ENCODE peak calls at places on chromosome 17, in five cellular contexts. H is IMR-90, T is H9, I is neuronal stem cell, S is H1. L is an unnamed sample.
A peak's percentile ranks its signal among the peaks of the same experiment; 100 is the strongest.

GRCh38 chr17:3683054-3683511 is 12.9 kb downstream of the P2RX5 start:
- DNase-seq in T (peak; percentile 84), S (peak; percentile 84), H (no peak), I (no peak), L (peak; percentile 35)

GRCh38 chr17:5500804-5501391 is 14.5 kb downstream of the MIS12 start:
- DNase-seq in H (peak; percentile 94), T (peak; percentile 100), I (peak; percentile 95), S (peak; percentile 98), L (peak; percentile 94)

GRCh38 chr17:67434061-67434525 is 57.0 kb downstream of the PITPNC1 start:
- DNase-seq in S (no peak), I (no peak), H (no peak), T (no peak), L (no peak)

GRCh38 chr17:31629696-31630470 is 229.2 kb downstream of the COPRS start:
- DNase-seq in T (no peak), H (peak; percentile 71), S (no peak), I (no peak), L (no peak)

GRCh38 chr17:50279181-50279526 is 4.9 kb downstream of the TMEM92 start:
- DNase-seq in I (no peak), H (peak; percentile 38), S (no peak), T (no peak), L (peak; percentile 42)

GRCh38 chr17:13765701-13766100 is 164.0 kb upstream of the HS3ST3A1 start:
- DNase-seq in T (no peak), S (no peak), H (peak; percentile 23), I (no peak), L (peak; percentile 23)

GRCh38 chr17:73099504-73099903 is 7.0 kb upstream of the SLC39A11 start:
- DNase-seq in S (no peak), T (no peak), H (no peak), I (no peak), L (no peak)

GRCh38 chr17:21129023-21129681 is 2.4 kb downstream of the DHRS7B start:
- DNase-seq in T (no peak), S (no peak), I (no peak), H (peak; percentile 67), L (peak; percentile 45)

GRCh38 chr17:8789743-8790142 is 9.4 kb downstream of the MFSD6L start:
- DNase-seq in I (no peak), H (no peak), S (no peak), T (peak; percentile 42), L (no peak)

GRCh38 chr17:40023590-40024292 is 8.5 kb downstream of the CSF3 start:
- DNase-seq in I (no peak), H (no peak), S (no peak), T (no peak), L (no peak)

GRCh38 chr17:42286411-42287295 is 1.6 kb upstream of the STAT5A start:
- DNase-seq in H (no peak), S (no peak), T (peak; percentile 30), I (no peak), L (no peak)

GRCh38 chr17:78844301-78845005 is 3.8 kb upstream of the USP36 start:
- DNase-seq in I (no peak), S (no peak), T (no peak), H (peak; percentile 71), L (peak; percentile 30)

GRCh38 chr17:66906321-66907278 is 57.9 kb upstream of the CACNG4 start:
- DNase-seq in I (peak; percentile 48), S (peak; percentile 85), T (peak; percentile 85), H (peak; percentile 76), L (peak; percentile 69)

GRCh38 chr17:49555495-49556018 is 20.1 kb upstream of the NXPH3 start:
- DNase-seq in H (no peak), S (no peak), T (peak; percentile 25), I (no peak), L (no peak)

GRCh38 chr17:69220098-69220497 is 8.5 kb downstream of the ABCA10 start:
- DNase-seq in H (no peak), T (no peak), S (no peak), I (no peak), L (no peak)

GRCh38 chr17:67549787-67550186 is 167.9 kb upstream of the NOL11 start:
- DNase-seq in H (no peak), S (no peak), I (no peak), T (peak; percentile 31), L (no peak)

GRCh38 chr17:78817123-78817522 is 23.5 kb downstream of the USP36 start:
- DNase-seq in H (no peak), S (no peak), I (no peak), T (no peak), L (no peak)

GRCh38 chr17:34254651-34255380 is at the start of gene CCL2:
- DNase-seq in H (peak; percentile 85), T (peak; percentile 89), S (peak; percentile 56), I (no peak), L (peak; percentile 82)

GRCh38 chr17:34251186-34251585 is 3.9 kb upstream of the CCL2 start:
- DNase-seq in H (no peak), T (no peak), I (no peak), S (no peak), L (no peak)

GRCh38 chr17:34254146-34254545 is 939 bp upstream of the CCL2 start:
- DNase-seq in H (peak; percentile 83), S (no peak), I (no peak), T (no peak), L (peak; percentile 72)

GRCh38 chr17:34252138-34252889 is 2.8 kb upstream of the CCL2 start:
- DNase-seq in S (no peak), H (peak; percentile 95), I (no peak), T (no peak), L (peak; percentile 96)

GRCh38 chr17:34252890-34253525 is 2.1 kb upstream of the CCL2 start:
- DNase-seq in S (no peak), I (no peak), T (no peak), H (no peak), L (no peak)
- H2BK15ac ChIP-seq in S (no peak overlapping the region), I (no peak overlapping the region), T (no peak overlapping the region), H (peak overlapping the region; percentile 80), L (no peak overlapping the region)

GRCh38 chr17:44543905-44544523 is 13.3 kb upstream of the FZD2 start:
- DNase-seq in I (no peak), T (no peak), H (no peak), S (no peak), L (no peak)
- H3K18ac ChIP-seq in I (peak overlapping the region; percentile 89), T (peak overlapping the region; percentile 52), H (peak overlapping the region; percentile 98), S (peak overlapping the region; percentile 71), L (peak overlapping the region; percentile 68)

DNA sequence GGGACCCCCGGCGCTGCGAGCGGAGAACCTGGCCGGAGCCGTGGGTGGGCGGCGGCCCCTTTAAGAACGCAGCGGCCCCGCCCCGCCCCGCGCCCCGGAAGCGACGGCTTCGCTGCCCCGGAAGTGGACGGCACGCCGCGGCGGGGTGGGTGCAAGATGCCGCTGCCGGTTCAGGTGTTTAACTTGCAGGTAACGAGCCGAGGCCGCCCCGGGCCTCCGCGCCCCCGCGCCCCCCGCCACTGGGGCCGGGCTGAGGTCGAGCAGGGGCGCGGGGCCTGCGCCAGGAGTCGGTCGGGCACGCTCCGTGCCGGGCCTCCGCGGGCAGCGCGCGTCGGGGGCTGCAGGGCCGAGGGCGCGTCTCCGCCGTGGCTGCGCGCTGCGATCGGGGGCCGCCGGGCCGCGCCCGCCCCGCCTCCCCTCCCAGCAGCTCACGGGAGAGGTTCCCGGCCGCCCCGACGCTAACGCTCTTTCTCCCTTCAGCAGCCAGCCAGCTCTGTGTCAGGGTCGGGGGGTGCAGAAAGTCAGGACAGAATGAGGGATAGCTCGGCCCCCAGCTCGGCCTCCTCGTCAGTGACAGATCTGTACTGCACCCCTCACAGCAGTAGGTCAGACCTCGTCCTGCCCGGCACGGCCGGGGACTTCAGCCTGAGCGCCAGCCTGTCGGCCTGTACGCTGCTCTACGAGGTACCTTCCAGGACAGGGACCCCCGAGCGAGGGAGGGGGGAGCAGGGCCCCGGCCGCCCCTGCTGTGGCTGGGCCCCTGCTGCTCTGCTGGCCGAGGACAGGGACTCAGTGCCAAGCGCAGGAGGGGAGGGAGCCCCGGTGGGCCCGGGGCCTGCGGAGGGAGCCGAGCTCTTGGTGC is at the start of the genes GPS1 and RFNG:
- DNase-seq in S (peak; percentile 86), H (peak; percentile 16), I (no peak), T (peak; percentile 75), L (peak; percentile 54)
- H3K14ac ChIP-seq in S (no peak within 1 kb of the TSS), H (peak within 1 kb of the TSS; percentile 71), I (peak within 1 kb of the TSS; percentile 89), T (no peak within 1 kb of the TSS), L (no peak within 1 kb of the TSS)

GRCh38 chr17:33435716-33436301 is 142.7 kb upstream of the ASIC2 start:
- DNase-seq in S (no peak), H (no peak), I (no peak), T (no peak), L (peak; percentile 86)

GRCh38 chr17:33438136-33438535 is 145.0 kb upstream of the ASIC2 start:
- DNase-seq in S (no peak), H (no peak), I (no peak), T (no peak), L (peak; percentile 82)

GRCh38 chr17:33434841-33435240 is 141.7 kb upstream of the ASIC2 start:
- DNase-seq in I (no peak), H (no peak), T (no peak), S (no peak), L (no peak)

GRCh38 chr17:33438578-33438977 is 145.5 kb upstream of the ASIC2 start:
- DNase-seq in T (no peak), H (no peak), S (no peak), I (no peak), L (no peak)

DNA sequence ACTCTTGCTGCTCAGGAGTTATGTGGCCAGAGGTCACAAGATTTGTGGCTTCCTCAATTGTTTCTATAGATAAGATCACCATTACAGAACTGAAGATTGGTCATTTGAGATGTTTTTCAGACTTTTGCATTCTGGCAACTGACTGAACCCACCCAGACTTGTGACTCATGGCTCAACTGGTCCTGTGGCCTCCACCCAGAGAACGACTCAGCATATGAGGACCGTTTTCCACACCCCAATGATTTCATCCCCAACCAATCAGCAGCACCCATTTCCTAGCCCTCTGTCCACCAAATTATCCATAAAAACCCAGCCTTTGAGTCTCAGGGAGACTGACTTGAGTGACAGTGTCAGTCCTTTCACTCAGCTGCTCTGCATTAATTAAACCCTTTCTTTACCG is 143.2 kb upstream of the ASIC2 start:
- DNase-seq in S (no peak), H (peak; percentile 9), I (no peak), T (no peak), L (peak; percentile 85)
- H2BK15ac ChIP-seq in S (no peak overlapping the region), H (no peak overlapping the region), I (no peak overlapping the region), T (no peak overlapping the region), L (no peak overlapping the region)

DNA sequence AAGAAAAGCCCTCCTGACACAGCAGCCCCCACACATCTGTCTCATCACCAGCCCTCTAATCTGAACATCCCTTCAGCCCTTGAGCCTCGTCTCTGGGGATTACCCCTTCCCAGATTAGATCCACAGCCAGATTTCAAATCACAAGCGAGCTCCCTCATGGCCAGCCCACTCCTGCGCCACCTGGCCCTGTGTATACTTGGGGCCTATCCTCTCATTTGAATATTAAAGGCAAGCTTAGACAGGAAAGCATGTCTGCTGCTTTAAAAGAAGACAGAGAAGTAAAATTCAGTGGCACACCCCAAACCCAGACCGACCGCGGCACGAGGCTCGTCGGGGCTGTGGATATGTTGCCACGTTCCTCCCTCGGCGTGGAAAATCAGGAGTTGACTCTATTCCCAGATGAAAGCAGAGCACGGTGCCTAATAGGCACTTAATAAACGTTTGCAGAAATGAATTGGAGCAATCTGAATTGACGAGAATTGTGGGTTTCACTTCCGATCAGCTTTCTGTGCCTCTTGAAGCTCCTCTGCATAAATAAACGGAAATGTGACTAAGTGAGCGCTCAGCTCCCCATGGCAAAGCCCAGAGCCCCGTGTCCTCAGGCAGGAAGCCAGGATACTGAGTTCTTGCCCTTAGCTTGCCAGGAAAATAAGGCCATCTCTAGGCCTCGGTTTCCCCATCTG is 108.0 kb downstream of the CCDC182 start:
- DNase-seq in I (no peak), S (no peak), H (peak; percentile 70), T (no peak), L (no peak)
- H3K18ac ChIP-seq in I (no peak overlapping the region), S (no peak overlapping the region), H (no peak overlapping the region), T (no peak overlapping the region), L (no peak overlapping the region)

GRCh38 chr17:954431-955164 is 25.0 kb downstream of the NXN start:
- DNase-seq in H (peak; percentile 95), S (no peak), I (no peak), T (peak; percentile 68), L (peak; percentile 99)
- H3K14ac ChIP-seq in H (peak overlapping the region; percentile 50), S (no peak overlapping the region), I (no peak overlapping the region), T (peak overlapping the region; percentile 72), L (no peak overlapping the region)

L was measured in mesenchymal stem cell.